ENCODE peak calls at places on chromosomes 3 and 15, in seven cellular contexts. N is psoas muscle, U is glomerular endothelial cell, V is HTR-8/SVneo, W is AG04450, C is astrocyte of the spinal cord, H is right atrium auricular region. T is an unnamed sample.

GRCh38 chr15:29268706-29269484 is 727 bp downstream of the NSMCE3 start:
- DNase-seq in W (no peak), H (peak; percentile 66), N (peak; percentile 59), V (peak; percentile 18), C (peak; percentile 36), U (no peak), T (peak; percentile 54)

GRCh38 chr15:58523634-58524033 is 91.8 kb downstream of the LIPC start:
- DNase-seq in C (no peak), H (no peak), W (no peak), V (no peak), U (no peak), N (no peak), T (no peak)

GRCh38 chr3:87161486-87161885 is 65.6 kb upstream of the CHMP2B start:
- DNase-seq in N (no peak), U (no peak), V (no peak), C (no peak), H (no peak), W (no peak), T (no peak)

GRCh38 chr3:88195951-88196434 is 46.2 kb downstream of the C3orf38 start:
- DNase-seq in H (no peak), V (no peak), U (no peak), N (no peak), C (peak; percentile 56), W (peak; percentile 4), T (no peak)

GRCh38 chr3:142040941-142041575 is 108.3 kb downstream of the TFDP2 start:
- DNase-seq in H (no peak), U (no peak), N (no peak), V (no peak), C (no peak), W (no peak), T (no peak)

GRCh38 chr15:42616107-42616506 is 40.7 kb downstream of the STARD9 start:
- DNase-seq in C (no peak), V (no peak), W (no peak), U (no peak), H (no peak), N (no peak), T (no peak)

GRCh38 chr15:91380114-91380513 is 280.1 kb downstream of the SV2B start:
- DNase-seq in C (no peak), N (no peak), V (no peak), H (no peak), W (no peak), U (no peak), T (no peak)

GRCh38 chr3:184466413-184466960 is 86.6 kb downstream of the CHRD start:
- DNase-seq in V (no peak), U (no peak), H (peak; percentile 72), C (no peak), N (peak; percentile 63), W (no peak), T (no peak)

GRCh38 chr3:106699093-106699492 is 678.1 kb upstream of the CCDC54 start:
- DNase-seq in H (no peak), V (no peak), W (no peak), U (no peak), N (no peak), C (no peak), T (no peak)

GRCh38 chr3:34463414-34463813 is 665.0 kb downstream of the PDCD6IP start:
- DNase-seq in W (no peak), U (no peak), H (no peak), C (no peak), N (no peak), V (no peak), T (no peak)

GRCh38 chr3:148360046-148360445 is 337.7 kb upstream of the AGTR1 start:
- DNase-seq in C (peak; percentile 43), V (no peak), H (no peak), U (no peak), W (peak; percentile 38), N (no peak), T (no peak)

GRCh38 chr3:158678687-158679086 is 6.2 kb upstream of the LXN start:
- DNase-seq in H (no peak), W (no peak), C (no peak), N (no peak), U (no peak), V (no peak), T (no peak)

T was measured in T-cell.